ENCODE peak calls at places on chromosomes 2 and 18, in five cellular contexts. R is heart left ventricle, C is IMR-90, W is prostate gland, K is HCT116. M is an unnamed sample.

GRCh38 chr2:150872919-150873772 is 385.7 kb upstream of the RND3 start:
- DNase-seq in R (no peak), C (peak), W (no peak), K (no peak), M (no peak)

GRCh38 chr2:162490052-162490717 is 146.3 kb downstream of the GCA start:
- DNase-seq in R (no peak), C (peak), W (no peak), K (no peak), M (peak)

GRCh38 chr2:188937228-188938220 is 36.6 kb upstream of the COL3A1 start:
- DNase-seq in R (no peak), C (peak), W (no peak), K (no peak), M (no peak)

GRCh38 chr2:224668123-224668909 is 47.8 kb downstream of the CCDC195 start:
- DNase-seq in R (no peak), C (no peak), W (no peak), K (no peak), M (no peak)

GRCh38 chr18:54647176-54647575 is 56.1 kb downstream of the DYNAP start:
- DNase-seq in R (no peak), C (peak), W (peak), K (peak), M (no peak)

GRCh38 chr18:78596794-78597193 is 382.8 kb upstream of the SALL3 start:
- DNase-seq in R (no peak), C (no peak), W (no peak), K (no peak), M (no peak)

GRCh38 chr2:231000211-231000904 is 4.4 kb downstream of the SPATA3 start:
- DNase-seq in R (no peak), C (no peak), W (no peak), K (no peak), M (no peak)

GRCh38 chr2:123644053-123644452 is 381.0 kb upstream of the CNTNAP5 start:
- DNase-seq in R (no peak), C (no peak), W (no peak), K (no peak), M (no peak)

GRCh38 chr2:224561234-224562005 is 23.7 kb downstream of the CUL3 start:
- DNase-seq in R (no peak), C (peak), W (no peak), K (no peak), M (no peak)

GRCh38 chr2:145692971-145693478 is 1173.1 kb upstream of the ZEB2 start:
- DNase-seq in R (no peak), C (peak), W (no peak), K (no peak), M (no peak)

GRCh38 chr2:157876066-157876770 is at the start of gene ACVR1:
- DNase-seq in R (peak), C (peak), W (peak), K (peak), M (peak)
- TF ChIP-seq POLR2A in R (no peak), C (peak), W (peak), K (peak), M (peak)

GRCh38 chr2:27901219-27901618 is 10.7 kb downstream of the BABAM2 start:
- DNase-seq in R (no peak), C (peak), W (no peak), K (no peak), M (no peak)
- TF ChIP-seq POLR2A in R (no peak), C (no peak), W (no peak), K (no peak), M (no peak)

GRCh38 chr18:35085450-35086032 is 44.3 kb downstream of the MAPRE2 start:
- DNase-seq in R (no peak), C (no peak), W (no peak), K (no peak), M (no peak)
- TF ChIP-seq POLR2A in R (no peak), C (no peak), W (no peak), K (no peak), M (no peak)

GRCh38 chr2:164302786-164303185 is 318.5 kb downstream of the GRB14 start:
- DNase-seq in R (no peak), C (no peak), W (no peak), K (no peak), M (no peak)

GRCh38 chr2:164306872-164307271 is 314.4 kb downstream of the GRB14 start:
- DNase-seq in R (no peak), C (no peak), W (no peak), K (no peak), M (no peak)
- TF ChIP-seq POLR2A in R (no peak), C (no peak), W (no peak), K (no peak), M (no peak)

GRCh38 chr2:73111300-73112025 is 1.3 kb downstream of the RAB11FIP5 start:
- DNase-seq in R (peak), C (no peak), W (no peak), K (peak), M (peak)
- TF ChIP-seq POLR2A in R (no peak), C (no peak), W (peak), K (no peak), M (peak)

DNA sequence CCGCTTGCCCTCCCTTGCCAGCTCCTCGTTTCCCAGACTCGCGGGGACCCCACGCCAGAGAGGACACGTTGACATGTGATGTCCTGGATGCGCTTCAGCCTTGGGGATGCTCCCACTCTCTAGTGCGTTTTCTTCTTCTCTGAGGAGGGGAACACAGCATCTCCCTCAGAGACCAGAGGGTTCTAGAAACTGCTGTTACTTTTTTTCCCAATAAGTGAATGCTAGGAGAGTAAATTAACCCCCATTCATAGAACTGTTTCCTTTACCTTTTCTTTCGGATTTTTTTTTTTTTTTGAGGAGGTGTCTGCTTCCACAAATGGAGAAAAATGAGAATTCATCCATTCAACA is 370 bp upstream of the EFEMP1 start:
- DNase-seq in R (no peak), C (no peak), W (no peak), K (no peak), M (no peak)
- TF ChIP-seq POLR2A in R (no peak), C (no peak), W (no peak), K (no peak), M (no peak)